ENCODE peak calls at places on chromosomes 5 and 9, in six cellular contexts. One of them, this sample, is unnamed.

GRCh38 chr9:33737811-33738606 is 57.4 kb upstream of the PRSS3 start:
- DNase-seq in fibroblast of mammary gland: peak; percentile 59
- DNase-seq in left ventricle myocardium inferior: peak; percentile 22
- DNase-seq in body of pancreas: peak; percentile 67
- DNase-seq in DND-41: peak; percentile 39
- DNase-seq in heart left ventricle: no peak
- DNase-seq in this sample: no peak

GRCh38 chr9:27732494-27732893 is 159.2 kb upstream of the C9orf72 start:
- DNase-seq in heart left ventricle: no peak
- DNase-seq in DND-41: no peak
- DNase-seq in fibroblast of mammary gland: no peak
- DNase-seq in body of pancreas: no peak
- DNase-seq in left ventricle myocardium inferior: no peak
- DNase-seq in this sample: no peak

GRCh38 chr5:39270172-39270848 is 50.9 kb upstream of the FYB1 start:
- DNase-seq in heart left ventricle: no peak
- DNase-seq in body of pancreas: no peak
- DNase-seq in DND-41: no peak
- DNase-seq in fibroblast of mammary gland: no peak
- DNase-seq in left ventricle myocardium inferior: no peak
- DNase-seq in this sample: no peak

GRCh38 chr5:36928947-36929346 is 52.4 kb downstream of the NIPBL start:
- DNase-seq in left ventricle myocardium inferior: no peak
- DNase-seq in heart left ventricle: no peak
- DNase-seq in DND-41: no peak
- DNase-seq in body of pancreas: no peak
- DNase-seq in fibroblast of mammary gland: peak; percentile 87
- DNase-seq in this sample: no peak

GRCh38 chr5:178284095-178284675 is 51.6 kb upstream of the PHYKPL start:
- DNase-seq in left ventricle myocardium inferior: no peak
- DNase-seq in body of pancreas: no peak
- DNase-seq in heart left ventricle: no peak
- DNase-seq in DND-41: peak; percentile 24
- DNase-seq in fibroblast of mammary gland: peak; percentile 23
- DNase-seq in this sample: no peak

GRCh38 chr5:140295414-140295813 is 7.5 kb downstream of the PFDN1 start:
- DNase-seq in DND-41: no peak
- DNase-seq in heart left ventricle: peak; percentile 75
- DNase-seq in fibroblast of mammary gland: peak; percentile 93
- DNase-seq in left ventricle myocardium inferior: no peak
- DNase-seq in body of pancreas: peak; percentile 69
- DNase-seq in this sample: peak; percentile 68

GRCh38 chr9:110028281-110029075 is 179.5 kb downstream of the C9orf152 start:
- DNase-seq in DND-41: peak; percentile 11
- DNase-seq in heart left ventricle: no peak
- DNase-seq in fibroblast of mammary gland: peak; percentile 52
- DNase-seq in left ventricle myocardium inferior: no peak
- DNase-seq in body of pancreas: no peak
- DNase-seq in this sample: no peak

GRCh38 chr5:170475269-170476000 is 28.4 kb upstream of the KCNIP1 start:
- DNase-seq in DND-41: no peak
- DNase-seq in left ventricle myocardium inferior: no peak
- DNase-seq in heart left ventricle: no peak
- DNase-seq in fibroblast of mammary gland: peak; percentile 25
- DNase-seq in body of pancreas: no peak
- DNase-seq in this sample: no peak

GRCh38 chr9:18791074-18791473 is 241.9 kb downstream of the SAXO1 start:
- DNase-seq in heart left ventricle: no peak
- DNase-seq in left ventricle myocardium inferior: no peak
- DNase-seq in DND-41: peak; percentile 10
- DNase-seq in body of pancreas: no peak
- DNase-seq in fibroblast of mammary gland: no peak
- DNase-seq in this sample: peak; percentile 54

GRCh38 chr5:150034677-150035076 is 34.1 kb downstream of the HMGXB3 start:
- DNase-seq in left ventricle myocardium inferior: no peak
- DNase-seq in body of pancreas: peak; percentile 39
- DNase-seq in fibroblast of mammary gland: peak; percentile 99
- DNase-seq in DND-41: no peak
- DNase-seq in heart left ventricle: no peak
- DNase-seq in this sample: no peak

GRCh38 chr9:100072805-100073204 is 26.0 kb downstream of the ERP44 start:
- DNase-seq in body of pancreas: no peak
- DNase-seq in fibroblast of mammary gland: no peak
- DNase-seq in DND-41: no peak
- DNase-seq in heart left ventricle: no peak
- DNase-seq in left ventricle myocardium inferior: no peak
- DNase-seq in this sample: no peak

GRCh38 chr5:176793736-176794135 is 16.6 kb upstream of the UNC5A start:
- DNase-seq in left ventricle myocardium inferior: no peak
- DNase-seq in DND-41: no peak
- DNase-seq in body of pancreas: no peak
- DNase-seq in heart left ventricle: no peak
- DNase-seq in fibroblast of mammary gland: no peak
- DNase-seq in this sample: no peak

GRCh38 chr9:114302727-114303126 is 20.2 kb upstream of the ORM1 start:
- DNase-seq in heart left ventricle: no peak
- DNase-seq in DND-41: no peak
- DNase-seq in left ventricle myocardium inferior: no peak
- DNase-seq in fibroblast of mammary gland: no peak
- DNase-seq in body of pancreas: no peak
- DNase-seq in this sample: no peak

GRCh38 chr5:372911-373709 is 51.6 kb downstream of the AHRR start:
- DNase-seq in fibroblast of mammary gland: no peak
- DNase-seq in left ventricle myocardium inferior: no peak
- DNase-seq in heart left ventricle: peak; percentile 16
- DNase-seq in DND-41: no peak
- DNase-seq in body of pancreas: no peak
- DNase-seq in this sample: no peak

GRCh38 chr9:25025686-25026085 is 480.0 kb upstream of the IZUMO3 start:
- DNase-seq in body of pancreas: no peak
- DNase-seq in heart left ventricle: no peak
- DNase-seq in fibroblast of mammary gland: no peak
- DNase-seq in left ventricle myocardium inferior: no peak
- DNase-seq in DND-41: no peak
- DNase-seq in this sample: no peak

GRCh38 chr5:154097031-154097430 is 58.3 kb downstream of the MFAP3 start:
- DNase-seq in body of pancreas: no peak
- DNase-seq in left ventricle myocardium inferior: no peak
- DNase-seq in fibroblast of mammary gland: no peak
- DNase-seq in DND-41: no peak
- DNase-seq in heart left ventricle: no peak
- DNase-seq in this sample: no peak

GRCh38 chr5:532521-533242 is 8.4 kb upstream of the SLC9A3 start:
- DNase-seq in fibroblast of mammary gland: no peak
- DNase-seq in body of pancreas: no peak
- DNase-seq in left ventricle myocardium inferior: no peak
- DNase-seq in heart left ventricle: no peak
- DNase-seq in DND-41: no peak
- DNase-seq in this sample: no peak

GRCh38 chr5:168587987-168588386 is 8.8 kb upstream of the PANK3 start:
- DNase-seq in left ventricle myocardium inferior: no peak
- DNase-seq in heart left ventricle: no peak
- DNase-seq in body of pancreas: no peak
- DNase-seq in DND-41: no peak
- DNase-seq in fibroblast of mammary gland: no peak
- DNase-seq in this sample: no peak

GRCh38 chr5:79505138-79505537 is 8.8 kb downstream of the HOMER1 start:
- DNase-seq in body of pancreas: no peak
- DNase-seq in DND-41: no peak
- DNase-seq in heart left ventricle: no peak
- DNase-seq in left ventricle myocardium inferior: no peak
- DNase-seq in fibroblast of mammary gland: no peak
- DNase-seq in this sample: no peak

GRCh38 chr9:99253772-99254431 is 31.8 kb downstream of the SEC61B start:
- DNase-seq in body of pancreas: no peak
- DNase-seq in DND-41: peak; percentile 72
- DNase-seq in fibroblast of mammary gland: peak; percentile 19
- DNase-seq in left ventricle myocardium inferior: no peak
- DNase-seq in heart left ventricle: no peak
- DNase-seq in this sample: no peak

GRCh38 chr9:123725389-123725788 is 204.5 kb downstream of the DENND1A start:
- DNase-seq in heart left ventricle: no peak
- DNase-seq in DND-41: no peak
- DNase-seq in body of pancreas: no peak
- DNase-seq in fibroblast of mammary gland: peak; percentile 54
- DNase-seq in left ventricle myocardium inferior: peak; percentile 22
- DNase-seq in this sample: no peak

GRCh38 chr9:84297162-84297821 is 43.3 kb downstream of the SLC28A3 start:
- DNase-seq in body of pancreas: no peak
- DNase-seq in left ventricle myocardium inferior: no peak
- DNase-seq in heart left ventricle: no peak
- DNase-seq in DND-41: no peak
- DNase-seq in fibroblast of mammary gland: peak; percentile 57
- DNase-seq in this sample: no peak

GRCh38 chr5:156677963-156678362 is 172.1 kb upstream of the PPP1R2B start:
- DNase-seq in fibroblast of mammary gland: no peak
- DNase-seq in DND-41: no peak
- DNase-seq in body of pancreas: no peak
- DNase-seq in heart left ventricle: peak; percentile 52
- DNase-seq in left ventricle myocardium inferior: peak; percentile 17
- DNase-seq in this sample: no peak

GRCh38 chr9:75604661-75605060 is 285.8 kb upstream of the PCSK5 start:
- DNase-seq in left ventricle myocardium inferior: no peak
- DNase-seq in DND-41: no peak
- DNase-seq in body of pancreas: no peak
- DNase-seq in heart left ventricle: no peak
- DNase-seq in fibroblast of mammary gland: no peak
- DNase-seq in this sample: no peak

GRCh38 chr9:75599249-75599648 is 291.2 kb upstream of the PCSK5 start:
- DNase-seq in fibroblast of mammary gland: no peak
- DNase-seq in heart left ventricle: no peak
- DNase-seq in DND-41: no peak
- DNase-seq in body of pancreas: no peak
- DNase-seq in left ventricle myocardium inferior: no peak
- DNase-seq in this sample: no peak

GRCh38 chr9:75602074-75602473 is 288.4 kb upstream of the PCSK5 start:
- DNase-seq in DND-41: no peak
- DNase-seq in heart left ventricle: no peak
- DNase-seq in fibroblast of mammary gland: no peak
- DNase-seq in left ventricle myocardium inferior: no peak
- DNase-seq in body of pancreas: no peak
- DNase-seq in this sample: no peak

GRCh38 chr9:75601280-75601679 is 289.2 kb upstream of the PCSK5 start:
- DNase-seq in DND-41: no peak
- DNase-seq in fibroblast of mammary gland: no peak
- DNase-seq in left ventricle myocardium inferior: no peak
- DNase-seq in heart left ventricle: no peak
- DNase-seq in body of pancreas: no peak
- DNase-seq in this sample: no peak
- TF ChIP-seq CTCF in DND-41: no peak
- TF ChIP-seq CTCF in fibroblast of mammary gland: no peak
- TF ChIP-seq CTCF in left ventricle myocardium inferior: peak; percentile 32
- TF ChIP-seq CTCF in heart left ventricle: no peak
- TF ChIP-seq CTCF in body of pancreas: no peak
- TF ChIP-seq CTCF in this sample: no peak

DNA sequence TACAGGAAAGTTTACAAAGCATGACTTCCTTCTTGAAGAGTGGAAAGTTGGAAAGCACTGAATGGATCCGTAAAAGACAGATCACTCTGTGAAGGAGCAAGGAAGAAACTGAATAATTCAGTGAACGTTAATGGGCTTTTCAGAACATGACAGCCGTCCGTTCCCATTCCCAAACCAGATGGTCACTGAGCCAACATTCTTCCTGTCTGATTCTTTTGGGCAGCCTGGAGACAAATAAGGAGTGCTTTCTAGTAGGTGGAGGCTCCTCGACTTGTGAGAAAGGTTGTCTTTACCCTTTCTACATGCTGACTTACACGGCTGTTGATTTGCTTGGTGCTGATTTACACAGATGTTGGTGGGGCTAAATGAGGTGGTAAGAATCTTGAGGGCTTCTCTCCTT is 51.0 kb upstream of the PAPPA start:
- DNase-seq in body of pancreas: no peak
- DNase-seq in heart left ventricle: no peak
- DNase-seq in fibroblast of mammary gland: no peak
- DNase-seq in DND-41: no peak
- DNase-seq in left ventricle myocardium inferior: no peak
- DNase-seq in this sample: no peak
- TF ChIP-seq CTCF in body of pancreas: no peak
- TF ChIP-seq CTCF in heart left ventricle: no peak
- TF ChIP-seq CTCF in fibroblast of mammary gland: no peak
- TF ChIP-seq CTCF in DND-41: no peak
- TF ChIP-seq CTCF in left ventricle myocardium inferior: no peak
- TF ChIP-seq CTCF in this sample: no peak

GRCh38 chr9:130043654-130044623 is 950 bp upstream of the FNBP1 start:
- DNase-seq in fibroblast of mammary gland: peak; percentile 58
- DNase-seq in heart left ventricle: peak; percentile 47
- DNase-seq in body of pancreas: peak; percentile 13
- DNase-seq in left ventricle myocardium inferior: peak; percentile 44
- DNase-seq in DND-41: no peak
- DNase-seq in this sample: no peak
- TF ChIP-seq CTCF in fibroblast of mammary gland: peak; percentile 7
- TF ChIP-seq CTCF in heart left ventricle: no peak
- TF ChIP-seq CTCF in body of pancreas: no peak
- TF ChIP-seq CTCF in left ventricle myocardium inferior: peak; percentile 24
- TF ChIP-seq CTCF in DND-41: no peak
- TF ChIP-seq CTCF in this sample: no peak

GRCh38 chr9:134436356-134436717 is 110.1 kb downstream of the RXRA start:
- DNase-seq in DND-41: no peak
- DNase-seq in heart left ventricle: no peak
- DNase-seq in left ventricle myocardium inferior: no peak
- DNase-seq in body of pancreas: no peak
- DNase-seq in fibroblast of mammary gland: no peak
- DNase-seq in this sample: no peak

GRCh38 chr9:134439368-134439784 is 113.1 kb downstream of the RXRA start:
- DNase-seq in heart left ventricle: no peak
- DNase-seq in fibroblast of mammary gland: no peak
- DNase-seq in left ventricle myocardium inferior: no peak
- DNase-seq in DND-41: no peak
- DNase-seq in body of pancreas: no peak
- DNase-seq in this sample: no peak

GRCh38 chr9:134437417-134438203 is 111.4 kb downstream of the RXRA start:
- DNase-seq in left ventricle myocardium inferior: no peak
- DNase-seq in fibroblast of mammary gland: no peak
- DNase-seq in body of pancreas: no peak
- DNase-seq in heart left ventricle: no peak
- DNase-seq in DND-41: no peak
- DNase-seq in this sample: no peak

GRCh38 chr9:134436926-134437325 is 110.7 kb downstream of the RXRA start:
- DNase-seq in left ventricle myocardium inferior: no peak
- DNase-seq in DND-41: no peak
- DNase-seq in fibroblast of mammary gland: no peak
- DNase-seq in heart left ventricle: no peak
- DNase-seq in body of pancreas: no peak
- DNase-seq in this sample: no peak

DNA sequence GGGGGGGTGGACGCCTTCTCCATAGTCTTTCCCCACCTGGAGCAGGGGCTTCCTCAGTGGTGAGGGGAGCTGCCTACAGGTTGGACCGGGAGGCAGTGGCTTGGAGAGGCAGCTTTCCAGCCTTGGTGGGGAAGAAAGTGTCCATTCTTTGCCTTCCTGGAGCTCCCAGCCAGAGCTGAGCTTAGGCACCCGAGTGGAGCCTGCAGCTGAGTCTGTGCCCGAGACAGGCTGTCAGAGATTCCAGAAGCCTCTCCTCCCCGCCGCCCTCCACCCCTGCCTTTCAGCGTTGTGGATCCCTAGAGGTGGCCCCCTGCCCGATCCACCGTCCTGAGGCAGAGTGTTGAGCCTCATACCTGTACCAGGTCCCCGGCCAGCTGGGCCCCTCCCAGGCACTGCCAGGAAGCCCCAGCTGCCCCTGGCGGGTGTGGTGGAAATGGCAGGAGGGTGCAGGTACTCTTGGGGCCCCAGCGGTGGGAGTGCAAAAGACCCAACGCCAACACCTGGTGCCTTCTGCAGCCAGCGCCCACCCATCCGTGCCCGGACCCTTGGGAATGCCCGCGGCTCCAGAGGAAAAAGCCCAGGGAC is 112.0 kb downstream of the RXRA start:
- DNase-seq in heart left ventricle: no peak
- DNase-seq in DND-41: no peak
- DNase-seq in body of pancreas: no peak
- DNase-seq in left ventricle myocardium inferior: no peak
- DNase-seq in fibroblast of mammary gland: no peak
- DNase-seq in this sample: no peak
- TF ChIP-seq CTCF in heart left ventricle: no peak
- TF ChIP-seq CTCF in DND-41: no peak
- TF ChIP-seq CTCF in body of pancreas: peak; percentile 33
- TF ChIP-seq CTCF in left ventricle myocardium inferior: no peak
- TF ChIP-seq CTCF in fibroblast of mammary gland: no peak
- TF ChIP-seq CTCF in this sample: no peak